ENCODE peak calls at places on chromosome 9, in ten cellular contexts. One of them, this sample, is unnamed. For H3K4me1, the result is how much of the 10 kb centered on the place peaks cover.

GRCh38 chr9:121048618-121049017 is 1.5 kb downstream of the C5 start:
- DNase-seq in GM12878: no peak
- DNase-seq in endodermal cell: no peak
- DNase-seq in left ventricle myocardium inferior: no peak
- DNase-seq in adrenal gland: no peak
- DNase-seq in heart right ventricle: no peak
- DNase-seq in IMR-90: peak
- DNase-seq in endothelial cell of umbilical vein: no peak
- DNase-seq in CD4-positive, CD25-positive, alpha-beta regulatory T cell: no peak
- DNase-seq in CD8-positive, alpha-beta memory T cell: no peak
- DNase-seq in this sample: no peak

GRCh38 chr9:34457266-34458012 is 931 bp downstream of the FAM219A start:
- DNase-seq in endothelial cell of umbilical vein: peak
- DNase-seq in endodermal cell: peak
- DNase-seq in CD8-positive, alpha-beta memory T cell: no peak
- DNase-seq in CD4-positive, CD25-positive, alpha-beta regulatory T cell: peak
- DNase-seq in left ventricle myocardium inferior: peak
- DNase-seq in GM12878: no peak
- DNase-seq in heart right ventricle: peak
- DNase-seq in IMR-90: peak
- DNase-seq in adrenal gland: peak
- DNase-seq in this sample: peak

GRCh38 chr9:68860423-68860822 is 153.5 kb downstream of the PRKACG start:
- DNase-seq in adrenal gland: no peak
- DNase-seq in CD8-positive, alpha-beta memory T cell: no peak
- DNase-seq in endothelial cell of umbilical vein: no peak
- DNase-seq in left ventricle myocardium inferior: no peak
- DNase-seq in IMR-90: no peak
- DNase-seq in endodermal cell: no peak
- DNase-seq in CD4-positive, CD25-positive, alpha-beta regulatory T cell: no peak
- DNase-seq in GM12878: no peak
- DNase-seq in heart right ventricle: no peak
- DNase-seq in this sample: no peak

GRCh38 chr9:126459126-126459525 is 132.5 kb downstream of the MVB12B start:
- DNase-seq in CD4-positive, CD25-positive, alpha-beta regulatory T cell: no peak
- DNase-seq in IMR-90: no peak
- DNase-seq in CD8-positive, alpha-beta memory T cell: no peak
- DNase-seq in endodermal cell: peak
- DNase-seq in left ventricle myocardium inferior: no peak
- DNase-seq in heart right ventricle: no peak
- DNase-seq in GM12878: no peak
- DNase-seq in adrenal gland: no peak
- DNase-seq in endothelial cell of umbilical vein: no peak
- DNase-seq in this sample: no peak

GRCh38 chr9:115733318-115733717 is 420.3 kb upstream of the PAPPA start:
- DNase-seq in endothelial cell of umbilical vein: no peak
- DNase-seq in CD8-positive, alpha-beta memory T cell: no peak
- DNase-seq in left ventricle myocardium inferior: no peak
- DNase-seq in heart right ventricle: no peak
- DNase-seq in GM12878: no peak
- DNase-seq in adrenal gland: no peak
- DNase-seq in CD4-positive, CD25-positive, alpha-beta regulatory T cell: no peak
- DNase-seq in IMR-90: no peak
- DNase-seq in endodermal cell: no peak
- DNase-seq in this sample: no peak

GRCh38 chr9:3732077-3733038 is 206.6 kb upstream of the RFX3 start:
- DNase-seq in endothelial cell of umbilical vein: peak
- DNase-seq in adrenal gland: peak
- DNase-seq in GM12878: peak
- DNase-seq in IMR-90: peak
- DNase-seq in left ventricle myocardium inferior: no peak
- DNase-seq in heart right ventricle: peak
- DNase-seq in CD8-positive, alpha-beta memory T cell: peak
- DNase-seq in endodermal cell: peak
- DNase-seq in CD4-positive, CD25-positive, alpha-beta regulatory T cell: no peak
- DNase-seq in this sample: no peak

GRCh38 chr9:119273984-119274665 is 95.1 kb downstream of the BRINP1 start:
- DNase-seq in left ventricle myocardium inferior: no peak
- DNase-seq in IMR-90: no peak
- DNase-seq in heart right ventricle: no peak
- DNase-seq in GM12878: no peak
- DNase-seq in adrenal gland: no peak
- DNase-seq in endothelial cell of umbilical vein: no peak
- DNase-seq in CD8-positive, alpha-beta memory T cell: no peak
- DNase-seq in CD4-positive, CD25-positive, alpha-beta regulatory T cell: no peak
- DNase-seq in endodermal cell: no peak
- DNase-seq in this sample: no peak

GRCh38 chr9:111482656-111483418 is 1.3 kb downstream of the ECPAS start:
- DNase-seq in endothelial cell of umbilical vein: peak
- DNase-seq in CD8-positive, alpha-beta memory T cell: peak
- DNase-seq in IMR-90: peak
- DNase-seq in adrenal gland: peak
- DNase-seq in left ventricle myocardium inferior: peak
- DNase-seq in heart right ventricle: peak
- DNase-seq in CD4-positive, CD25-positive, alpha-beta regulatory T cell: peak
- DNase-seq in endodermal cell: peak
- DNase-seq in GM12878: no peak
- DNase-seq in this sample: peak

DNA sequence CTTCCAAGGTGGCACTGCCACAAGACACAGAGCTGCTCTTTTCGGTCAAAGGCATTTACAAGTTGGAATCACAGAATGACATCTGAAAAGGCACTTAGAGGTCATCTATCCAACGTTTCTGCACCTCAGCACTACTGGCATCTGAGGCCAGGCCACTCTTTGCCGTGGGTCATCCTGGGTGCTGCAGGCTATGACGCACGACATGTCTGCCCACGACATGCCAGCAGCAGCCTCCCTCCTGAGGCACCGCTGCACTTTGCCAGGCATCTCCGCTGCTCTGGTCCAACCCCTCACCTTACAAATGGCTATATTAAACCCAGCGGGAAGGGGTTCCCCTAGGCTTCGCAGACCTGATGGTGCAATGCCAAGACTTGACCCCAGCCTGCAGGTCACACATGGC is 8.1 kb downstream of the SURF4 start:
- DNase-seq in GM12878: no peak
- DNase-seq in CD8-positive, alpha-beta memory T cell: no peak
- DNase-seq in left ventricle myocardium inferior: no peak
- DNase-seq in IMR-90: no peak
- DNase-seq in adrenal gland: peak
- DNase-seq in endodermal cell: no peak
- DNase-seq in heart right ventricle: no peak
- DNase-seq in endothelial cell of umbilical vein: no peak
- DNase-seq in CD4-positive, CD25-positive, alpha-beta regulatory T cell: no peak
- DNase-seq in this sample: no peak
- H3K4me1 ChIP-seq in GM12878: under half
- H3K4me1 ChIP-seq in CD8-positive, alpha-beta memory T cell: half or more
- H3K4me1 ChIP-seq in left ventricle myocardium inferior: half or more
- H3K4me1 ChIP-seq in IMR-90: under half
- H3K4me1 ChIP-seq in adrenal gland: under half
- H3K4me1 ChIP-seq in endodermal cell: under half
- H3K4me1 ChIP-seq in heart right ventricle: half or more
- H3K4me1 ChIP-seq in endothelial cell of umbilical vein: under half
- H3K4me1 ChIP-seq in CD4-positive, CD25-positive, alpha-beta regulatory T cell: half or more
- H3K4me1 ChIP-seq in this sample: under half

GRCh38 chr9:73155968-73156592 is 4.4 kb downstream of the ANXA1 start:
- DNase-seq in CD8-positive, alpha-beta memory T cell: no peak
- DNase-seq in adrenal gland: no peak
- DNase-seq in CD4-positive, CD25-positive, alpha-beta regulatory T cell: no peak
- DNase-seq in endodermal cell: no peak
- DNase-seq in endothelial cell of umbilical vein: no peak
- DNase-seq in IMR-90: no peak
- DNase-seq in GM12878: no peak
- DNase-seq in left ventricle myocardium inferior: no peak
- DNase-seq in heart right ventricle: no peak
- DNase-seq in this sample: no peak

GRCh38 chr9:73156593-73157187 is 5.0 kb downstream of the ANXA1 start:
- DNase-seq in CD4-positive, CD25-positive, alpha-beta regulatory T cell: no peak
- DNase-seq in endothelial cell of umbilical vein: no peak
- DNase-seq in heart right ventricle: no peak
- DNase-seq in GM12878: no peak
- DNase-seq in adrenal gland: no peak
- DNase-seq in left ventricle myocardium inferior: no peak
- DNase-seq in endodermal cell: no peak
- DNase-seq in IMR-90: no peak
- DNase-seq in CD8-positive, alpha-beta memory T cell: no peak
- DNase-seq in this sample: no peak

GRCh38 chr9:73154271-73154670 is 2.6 kb downstream of the ANXA1 start:
- DNase-seq in endodermal cell: no peak
- DNase-seq in CD4-positive, CD25-positive, alpha-beta regulatory T cell: no peak
- DNase-seq in endothelial cell of umbilical vein: no peak
- DNase-seq in GM12878: no peak
- DNase-seq in CD8-positive, alpha-beta memory T cell: no peak
- DNase-seq in heart right ventricle: no peak
- DNase-seq in adrenal gland: no peak
- DNase-seq in IMR-90: no peak
- DNase-seq in left ventricle myocardium inferior: no peak
- DNase-seq in this sample: no peak

GRCh38 chr9:73154760-73155159 is 3.1 kb downstream of the ANXA1 start:
- DNase-seq in IMR-90: peak
- DNase-seq in GM12878: no peak
- DNase-seq in CD4-positive, CD25-positive, alpha-beta regulatory T cell: no peak
- DNase-seq in left ventricle myocardium inferior: no peak
- DNase-seq in adrenal gland: no peak
- DNase-seq in CD8-positive, alpha-beta memory T cell: peak
- DNase-seq in heart right ventricle: no peak
- DNase-seq in endothelial cell of umbilical vein: peak
- DNase-seq in endodermal cell: no peak
- DNase-seq in this sample: no peak

DNA sequence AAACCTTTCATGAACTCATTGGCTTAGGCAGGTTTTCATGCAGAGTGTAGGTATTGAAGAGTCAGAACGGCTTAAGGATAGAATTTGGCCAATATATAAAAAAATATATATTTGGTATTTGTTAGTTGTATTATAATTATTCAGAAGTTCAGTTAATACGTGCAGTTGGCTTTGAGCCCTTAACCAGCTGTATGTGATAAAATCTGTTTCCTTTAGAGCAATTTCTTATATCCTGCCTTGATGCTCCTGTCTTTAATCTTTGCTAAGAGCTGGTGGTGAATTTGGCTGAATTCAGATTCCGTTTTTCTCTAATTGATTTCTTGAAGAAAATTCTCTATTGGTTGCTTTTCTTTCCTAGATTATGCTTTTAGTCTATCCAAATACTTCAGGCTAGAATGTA is 3.7 kb downstream of the ANXA1 start:
- DNase-seq in left ventricle myocardium inferior: no peak
- DNase-seq in adrenal gland: no peak
- DNase-seq in GM12878: no peak
- DNase-seq in endodermal cell: no peak
- DNase-seq in CD8-positive, alpha-beta memory T cell: peak
- DNase-seq in heart right ventricle: no peak
- DNase-seq in CD4-positive, CD25-positive, alpha-beta regulatory T cell: no peak
- DNase-seq in endothelial cell of umbilical vein: peak
- DNase-seq in IMR-90: no peak
- DNase-seq in this sample: no peak
- H3K4me3 ChIP-seq in left ventricle myocardium inferior: peak
- H3K4me3 ChIP-seq in adrenal gland: no peak
- H3K4me3 ChIP-seq in GM12878: no peak
- H3K4me3 ChIP-seq in endodermal cell: no peak
- H3K4me3 ChIP-seq in CD8-positive, alpha-beta memory T cell: peak
- H3K4me3 ChIP-seq in heart right ventricle: peak
- H3K4me3 ChIP-seq in CD4-positive, CD25-positive, alpha-beta regulatory T cell: peak
- H3K4me3 ChIP-seq in endothelial cell of umbilical vein: peak
- H3K4me3 ChIP-seq in IMR-90: no peak
- H3K4me3 ChIP-seq in this sample: no peak

GRCh38 chr9:20269620-20270019 is 352.7 kb downstream of the MLLT3 start:
- DNase-seq in CD8-positive, alpha-beta memory T cell: no peak
- DNase-seq in heart right ventricle: no peak
- DNase-seq in adrenal gland: no peak
- DNase-seq in endothelial cell of umbilical vein: no peak
- DNase-seq in GM12878: no peak
- DNase-seq in left ventricle myocardium inferior: no peak
- DNase-seq in endodermal cell: no peak
- DNase-seq in IMR-90: no peak
- DNase-seq in CD4-positive, CD25-positive, alpha-beta regulatory T cell: no peak
- DNase-seq in this sample: no peak
- H3K27ac ChIP-seq in CD8-positive, alpha-beta memory T cell: no peak
- H3K27ac ChIP-seq in heart right ventricle: no peak
- H3K27ac ChIP-seq in adrenal gland: no peak
- H3K27ac ChIP-seq in endothelial cell of umbilical vein: no peak
- H3K27ac ChIP-seq in GM12878: no peak
- H3K27ac ChIP-seq in left ventricle myocardium inferior: no peak
- H3K27ac ChIP-seq in endodermal cell: no peak
- H3K27ac ChIP-seq in IMR-90: no peak
- H3K27ac ChIP-seq in CD4-positive, CD25-positive, alpha-beta regulatory T cell: no peak
- H3K27ac ChIP-seq in this sample: no peak

GRCh38 chr9:89496645-89497044 is 1.3 kb downstream of the SEMA4D start:
- DNase-seq in IMR-90: no peak
- DNase-seq in GM12878: no peak
- DNase-seq in left ventricle myocardium inferior: no peak
- DNase-seq in endodermal cell: no peak
- DNase-seq in adrenal gland: peak
- DNase-seq in endothelial cell of umbilical vein: no peak
- DNase-seq in CD4-positive, CD25-positive, alpha-beta regulatory T cell: no peak
- DNase-seq in heart right ventricle: no peak
- DNase-seq in CD8-positive, alpha-beta memory T cell: no peak
- DNase-seq in this sample: peak
- H3K4me1 ChIP-seq in IMR-90: under half
- H3K4me1 ChIP-seq in GM12878: under half
- H3K4me1 ChIP-seq in left ventricle myocardium inferior: under half
- H3K4me1 ChIP-seq in endodermal cell: under half
- H3K4me1 ChIP-seq in adrenal gland: under half
- H3K4me1 ChIP-seq in endothelial cell of umbilical vein: under half
- H3K4me1 ChIP-seq in CD4-positive, CD25-positive, alpha-beta regulatory T cell: half or more
- H3K4me1 ChIP-seq in heart right ventricle: under half
- H3K4me1 ChIP-seq in CD8-positive, alpha-beta memory T cell: half or more
- H3K4me1 ChIP-seq in this sample: under half

GRCh38 chr9:96139592-96140251 is 162.3 kb downstream of the HSD17B3 start:
- DNase-seq in endothelial cell of umbilical vein: peak
- DNase-seq in CD8-positive, alpha-beta memory T cell: no peak
- DNase-seq in endodermal cell: no peak
- DNase-seq in left ventricle myocardium inferior: no peak
- DNase-seq in CD4-positive, CD25-positive, alpha-beta regulatory T cell: no peak
- DNase-seq in GM12878: no peak
- DNase-seq in IMR-90: peak
- DNase-seq in heart right ventricle: no peak
- DNase-seq in adrenal gland: peak
- DNase-seq in this sample: peak
- H3K4me3 ChIP-seq in endothelial cell of umbilical vein: no peak
- H3K4me3 ChIP-seq in CD8-positive, alpha-beta memory T cell: no peak
- H3K4me3 ChIP-seq in endodermal cell: no peak
- H3K4me3 ChIP-seq in left ventricle myocardium inferior: no peak
- H3K4me3 ChIP-seq in CD4-positive, CD25-positive, alpha-beta regulatory T cell: no peak
- H3K4me3 ChIP-seq in GM12878: no peak
- H3K4me3 ChIP-seq in IMR-90: no peak
- H3K4me3 ChIP-seq in heart right ventricle: no peak
- H3K4me3 ChIP-seq in adrenal gland: no peak
- H3K4me3 ChIP-seq in this sample: no peak

GRCh38 chr9:85900504-85901201 is 40.3 kb upstream of the NAA35 start:
- DNase-seq in endodermal cell: peak
- DNase-seq in endothelial cell of umbilical vein: peak
- DNase-seq in heart right ventricle: no peak
- DNase-seq in left ventricle myocardium inferior: no peak
- DNase-seq in CD4-positive, CD25-positive, alpha-beta regulatory T cell: no peak
- DNase-seq in GM12878: no peak
- DNase-seq in adrenal gland: no peak
- DNase-seq in CD8-positive, alpha-beta memory T cell: peak
- DNase-seq in IMR-90: peak
- DNase-seq in this sample: no peak
- H3K27ac ChIP-seq in endodermal cell: no peak
- H3K27ac ChIP-seq in endothelial cell of umbilical vein: no peak
- H3K27ac ChIP-seq in heart right ventricle: no peak
- H3K27ac ChIP-seq in left ventricle myocardium inferior: no peak
- H3K27ac ChIP-seq in CD4-positive, CD25-positive, alpha-beta regulatory T cell: no peak
- H3K27ac ChIP-seq in GM12878: no peak
- H3K27ac ChIP-seq in adrenal gland: no peak
- H3K27ac ChIP-seq in CD8-positive, alpha-beta memory T cell: no peak
- H3K27ac ChIP-seq in IMR-90: no peak
- H3K27ac ChIP-seq in this sample: no peak

GRCh38 chr9:137188086-137188489 is 272 bp downstream of the ANAPC2 start:
- DNase-seq in IMR-90: no peak
- DNase-seq in endothelial cell of umbilical vein: no peak
- DNase-seq in CD4-positive, CD25-positive, alpha-beta regulatory T cell: no peak
- DNase-seq in adrenal gland: no peak
- DNase-seq in heart right ventricle: no peak
- DNase-seq in left ventricle myocardium inferior: no peak
- DNase-seq in endodermal cell: no peak
- DNase-seq in CD8-positive, alpha-beta memory T cell: no peak
- DNase-seq in GM12878: no peak
- DNase-seq in this sample: no peak
- H3K4me1 ChIP-seq in IMR-90: under half
- H3K4me1 ChIP-seq in endothelial cell of umbilical vein: under half
- H3K4me1 ChIP-seq in CD4-positive, CD25-positive, alpha-beta regulatory T cell: under half
- H3K4me1 ChIP-seq in adrenal gland: under half
- H3K4me1 ChIP-seq in heart right ventricle: half or more
- H3K4me1 ChIP-seq in left ventricle myocardium inferior: half or more
- H3K4me1 ChIP-seq in endodermal cell: under half
- H3K4me1 ChIP-seq in CD8-positive, alpha-beta memory T cell: under half
- H3K4me1 ChIP-seq in GM12878: under half
- H3K4me1 ChIP-seq in this sample: under half